ENCODE peak calls at places on chromosomes 6 and 20, in six cellular contexts. One of them, this sample, is unnamed.

GRCh38 chr20:36279362-36279761 is 26.8 kb upstream of the DLGAP4 start:
- DNase-seq in NCI-H1436: no peak
- DNase-seq in posterior vena cava: peak
- DNase-seq in stomach: no peak
- DNase-seq in activated CD4-positive, alpha-beta T cell treated with anti-CD3 and anti-CD28 coated beads, Interleukin-2, amount 50 U/mL, for 1 hour: no peak
- DNase-seq in activated CD4-positive, CD25-positive, alpha-beta regulatory T cell treated with anti-CD3 and anti-CD28 coated beads, Interleukin-2, amount 50 U/mL, for 16 hours: no peak
- DNase-seq in this sample: no peak

GRCh38 chr6:53837875-53838806 is 43.3 kb downstream of the LRRC1 start:
- DNase-seq in NCI-H1436: peak
- DNase-seq in posterior vena cava: no peak
- DNase-seq in stomach: no peak
- DNase-seq in activated CD4-positive, alpha-beta T cell treated with anti-CD3 and anti-CD28 coated beads, Interleukin-2, amount 50 U/mL, for 1 hour: no peak
- DNase-seq in activated CD4-positive, CD25-positive, alpha-beta regulatory T cell treated with anti-CD3 and anti-CD28 coated beads, Interleukin-2, amount 50 U/mL, for 16 hours: no peak
- DNase-seq in this sample: no peak

GRCh38 chr6:116352515-116353471 is 18.0 kb upstream of the DSE start:
- DNase-seq in NCI-H1436: no peak
- DNase-seq in posterior vena cava: no peak
- DNase-seq in stomach: no peak
- DNase-seq in activated CD4-positive, alpha-beta T cell treated with anti-CD3 and anti-CD28 coated beads, Interleukin-2, amount 50 U/mL, for 1 hour: no peak
- DNase-seq in activated CD4-positive, CD25-positive, alpha-beta regulatory T cell treated with anti-CD3 and anti-CD28 coated beads, Interleukin-2, amount 50 U/mL, for 16 hours: no peak
- DNase-seq in this sample: no peak

GRCh38 chr6:25889877-25890853 is 16.1 kb upstream of the SLC17A3 start:
- DNase-seq in NCI-H1436: peak
- DNase-seq in posterior vena cava: no peak
- DNase-seq in stomach: no peak
- DNase-seq in activated CD4-positive, alpha-beta T cell treated with anti-CD3 and anti-CD28 coated beads, Interleukin-2, amount 50 U/mL, for 1 hour: no peak
- DNase-seq in activated CD4-positive, CD25-positive, alpha-beta regulatory T cell treated with anti-CD3 and anti-CD28 coated beads, Interleukin-2, amount 50 U/mL, for 16 hours: no peak
- DNase-seq in this sample: no peak

GRCh38 chr6:20589266-20589665 is 55.0 kb downstream of the CDKAL1 start:
- DNase-seq in NCI-H1436: no peak
- DNase-seq in posterior vena cava: no peak
- DNase-seq in stomach: no peak
- DNase-seq in activated CD4-positive, alpha-beta T cell treated with anti-CD3 and anti-CD28 coated beads, Interleukin-2, amount 50 U/mL, for 1 hour: no peak
- DNase-seq in activated CD4-positive, CD25-positive, alpha-beta regulatory T cell treated with anti-CD3 and anti-CD28 coated beads, Interleukin-2, amount 50 U/mL, for 16 hours: no peak
- DNase-seq in this sample: no peak

GRCh38 chr6:157228421-157229218 is 94.7 kb downstream of the TMEM242 start:
- DNase-seq in NCI-H1436: peak
- DNase-seq in posterior vena cava: peak
- DNase-seq in stomach: no peak
- DNase-seq in activated CD4-positive, alpha-beta T cell treated with anti-CD3 and anti-CD28 coated beads, Interleukin-2, amount 50 U/mL, for 1 hour: no peak
- DNase-seq in activated CD4-positive, CD25-positive, alpha-beta regulatory T cell treated with anti-CD3 and anti-CD28 coated beads, Interleukin-2, amount 50 U/mL, for 16 hours: no peak
- DNase-seq in this sample: no peak

GRCh38 chr6:155561262-155561970 is 105.8 kb upstream of the NOX3 start:
- DNase-seq in NCI-H1436: no peak
- DNase-seq in posterior vena cava: no peak
- DNase-seq in stomach: no peak
- DNase-seq in activated CD4-positive, alpha-beta T cell treated with anti-CD3 and anti-CD28 coated beads, Interleukin-2, amount 50 U/mL, for 1 hour: no peak
- DNase-seq in activated CD4-positive, CD25-positive, alpha-beta regulatory T cell treated with anti-CD3 and anti-CD28 coated beads, Interleukin-2, amount 50 U/mL, for 16 hours: no peak
- DNase-seq in this sample: no peak

GRCh38 chr6:35895560-35895959 is 25.3 kb downstream of the SRPK1 start:
- DNase-seq in NCI-H1436: no peak
- DNase-seq in posterior vena cava: no peak
- DNase-seq in stomach: no peak
- DNase-seq in activated CD4-positive, alpha-beta T cell treated with anti-CD3 and anti-CD28 coated beads, Interleukin-2, amount 50 U/mL, for 1 hour: no peak
- DNase-seq in activated CD4-positive, CD25-positive, alpha-beta regulatory T cell treated with anti-CD3 and anti-CD28 coated beads, Interleukin-2, amount 50 U/mL, for 16 hours: no peak
- DNase-seq in this sample: no peak

GRCh38 chr6:112780498-112781096 is 433.5 kb downstream of the RFPL4B start:
- DNase-seq in NCI-H1436: peak
- DNase-seq in posterior vena cava: peak
- DNase-seq in stomach: peak
- DNase-seq in activated CD4-positive, alpha-beta T cell treated with anti-CD3 and anti-CD28 coated beads, Interleukin-2, amount 50 U/mL, for 1 hour: no peak
- DNase-seq in activated CD4-positive, CD25-positive, alpha-beta regulatory T cell treated with anti-CD3 and anti-CD28 coated beads, Interleukin-2, amount 50 U/mL, for 16 hours: no peak
- DNase-seq in this sample: no peak

GRCh38 chr6:150881911-150882481 is 16.5 kb downstream of the MTHFD1L start:
- DNase-seq in NCI-H1436: no peak
- DNase-seq in posterior vena cava: peak
- DNase-seq in stomach: no peak
- DNase-seq in activated CD4-positive, alpha-beta T cell treated with anti-CD3 and anti-CD28 coated beads, Interleukin-2, amount 50 U/mL, for 1 hour: no peak
- DNase-seq in activated CD4-positive, CD25-positive, alpha-beta regulatory T cell treated with anti-CD3 and anti-CD28 coated beads, Interleukin-2, amount 50 U/mL, for 16 hours: no peak
- DNase-seq in this sample: no peak

GRCh38 chr6:43948527-43949450 is 178.5 kb downstream of the MRPL14 start:
- DNase-seq in NCI-H1436: no peak
- DNase-seq in posterior vena cava: no peak
- DNase-seq in stomach: no peak
- DNase-seq in activated CD4-positive, alpha-beta T cell treated with anti-CD3 and anti-CD28 coated beads, Interleukin-2, amount 50 U/mL, for 1 hour: no peak
- DNase-seq in activated CD4-positive, CD25-positive, alpha-beta regulatory T cell treated with anti-CD3 and anti-CD28 coated beads, Interleukin-2, amount 50 U/mL, for 16 hours: no peak
- DNase-seq in this sample: no peak

GRCh38 chr20:50569864-50570836 is 60.0 kb downstream of the PTPN1 start:
- DNase-seq in NCI-H1436: no peak
- DNase-seq in posterior vena cava: no peak
- DNase-seq in stomach: no peak
- DNase-seq in activated CD4-positive, alpha-beta T cell treated with anti-CD3 and anti-CD28 coated beads, Interleukin-2, amount 50 U/mL, for 1 hour: peak
- DNase-seq in activated CD4-positive, CD25-positive, alpha-beta regulatory T cell treated with anti-CD3 and anti-CD28 coated beads, Interleukin-2, amount 50 U/mL, for 16 hours: no peak
- DNase-seq in this sample: no peak

GRCh38 chr20:20699144-20699543 is 13.3 kb downstream of the RALGAPA2 start:
- DNase-seq in NCI-H1436: no peak
- DNase-seq in posterior vena cava: no peak
- DNase-seq in stomach: no peak
- DNase-seq in activated CD4-positive, alpha-beta T cell treated with anti-CD3 and anti-CD28 coated beads, Interleukin-2, amount 50 U/mL, for 1 hour: no peak
- DNase-seq in activated CD4-positive, CD25-positive, alpha-beta regulatory T cell treated with anti-CD3 and anti-CD28 coated beads, Interleukin-2, amount 50 U/mL, for 16 hours: no peak
- DNase-seq in this sample: no peak

GRCh38 chr6:6788394-6789020 is 200.0 kb downstream of the LY86 start:
- DNase-seq in NCI-H1436: no peak
- DNase-seq in posterior vena cava: no peak
- DNase-seq in stomach: peak
- DNase-seq in activated CD4-positive, alpha-beta T cell treated with anti-CD3 and anti-CD28 coated beads, Interleukin-2, amount 50 U/mL, for 1 hour: no peak
- DNase-seq in activated CD4-positive, CD25-positive, alpha-beta regulatory T cell treated with anti-CD3 and anti-CD28 coated beads, Interleukin-2, amount 50 U/mL, for 16 hours: no peak
- DNase-seq in this sample: no peak